ENCODE peak calls at places on chromosomes 16 and 17, in five cellular contexts. X, T, B, S and O are unnamed samples.

GRCh38 chr17:46770818-46771600 is 47.5 kb downstream of the WNT3 start:
- DNase-seq in X (peak; percentile 63), T (peak; percentile 71), B (no peak), S (peak; percentile 23), O (peak; percentile 54)

GRCh38 chr17:82239926-82240505 is 11.2 kb downstream of the SLC16A3 start:
- DNase-seq in X (no peak), T (no peak), B (no peak), S (no peak), O (no peak)

GRCh38 chr16:80997139-80997798 is 9.4 kb downstream of the CMC2 start:
- DNase-seq in X (peak; percentile 15), T (no peak), B (no peak), S (no peak), O (no peak)

GRCh38 chr17:6706499-6706898 is 6.7 kb downstream of the SLC13A5 start:
- DNase-seq in X (no peak), T (no peak), B (no peak), S (no peak), O (no peak)

GRCh38 chr16:52515068-52515671 is 31.8 kb downstream of the TOX3 start:
- DNase-seq in X (no peak), T (no peak), B (no peak), S (no peak), O (no peak)

GRCh38 chr16:53642094-53642493 is 61.6 kb downstream of the RPGRIP1L start:
- DNase-seq in X (no peak), T (no peak), B (no peak), S (no peak), O (no peak)

GRCh38 chr17:78903101-78903779 is at the start of gene CEP295NL:
- DNase-seq in X (peak; percentile 55), T (no peak), B (no peak), S (peak; percentile 63), O (peak; percentile 73)

GRCh38 chr17:38750312-38751121 is 2.0 kb upstream of the PSMB3 start:
- DNase-seq in X (peak; percentile 53), T (no peak), B (no peak), S (peak; percentile 22), O (peak; percentile 43)

GRCh38 chr17:10149573-10150399 is 48.6 kb downstream of the GAS7 start:
- DNase-seq in X (peak; percentile 93), T (no peak), B (no peak), S (peak; percentile 86), O (no peak)

GRCh38 chr17:60094754-60095153 is 16.0 kb upstream of the HEATR6 start:
- DNase-seq in X (no peak), T (no peak), B (no peak), S (no peak), O (no peak)

GRCh38 chr16:48438414-48438813 is 53.2 kb upstream of the SIAH1 start:
- DNase-seq in X (no peak), T (no peak), B (no peak), S (no peak), O (no peak)

GRCh38 chr16:47254771-47255170 is 111.0 kb upstream of the NETO2 start:
- DNase-seq in X (no peak), T (no peak), B (no peak), S (no peak), O (no peak)

GRCh38 chr17:77749316-77749715 is 209.2 kb upstream of the TNRC6C start:
- DNase-seq in X (no peak), T (peak; percentile 64), B (no peak), S (no peak), O (no peak)

GRCh38 chr16:6133009-6133408 is 1035.4 kb upstream of the EEF2KMT start:
- DNase-seq in X (no peak), T (no peak), B (no peak), S (no peak), O (no peak)

GRCh38 chr16:18800674-18801196 is 614 bp downstream of the ARL6IP1 start:
- DNase-seq in X (peak; percentile 44), T (no peak), B (no peak), S (no peak), O (peak; percentile 48)

GRCh38 chr16:12574721-12575120 is 229.0 kb downstream of the CPPED1 start:
- DNase-seq in X (no peak), T (no peak), B (no peak), S (no peak), O (no peak)

GRCh38 chr17:80292557-80292956 is 31.9 kb downstream of the RNF213 start:
- DNase-seq in X (peak; percentile 9), T (no peak), B (no peak), S (no peak), O (no peak)

GRCh38 chr16:9091867-9092281 is 430 bp downstream of the HAPSTR1 start:
- DNase-seq in X (peak; percentile 33), T (no peak), B (no peak), S (no peak), O (peak; percentile 21)

GRCh38 chr17:74351552-74352210 is 10.0 kb downstream of the BTBD17 start:
- DNase-seq in X (no peak), T (peak; percentile 81), B (no peak), S (no peak), O (peak; percentile 51)

GRCh38 chr17:82283208-82283749 is 9.8 kb upstream of the CSNK1D start:
- DNase-seq in X (peak; percentile 90), T (no peak), B (no peak), S (peak; percentile 93), O (no peak)

GRCh38 chr17:20121359-20122235 is 112.4 kb downstream of the SPECC1 start:
- DNase-seq in X (peak; percentile 69), T (peak; percentile 85), B (peak; percentile 64), S (peak; percentile 62), O (peak; percentile 71)

GRCh38 chr17:416293-417206 is 63.9 kb upstream of the RPH3AL start:
- DNase-seq in X (no peak), T (no peak), B (no peak), S (no peak), O (no peak)

GRCh38 chr17:42067371-42068180 is 17.2 kb upstream of the C17orf113 start:
- DNase-seq in X (peak; percentile 45), T (peak; percentile 90), B (no peak), S (peak; percentile 23), O (peak; percentile 63)

GRCh38 chr17:70208825-70209555 is 39.7 kb downstream of the KCNJ2 start:
- DNase-seq in X (no peak), T (no peak), B (no peak), S (no peak), O (no peak)

GRCh38 chr17:13474073-13474800 is 127.5 kb downstream of the HS3ST3A1 start:
- DNase-seq in X (no peak), T (no peak), B (no peak), S (no peak), O (no peak)

GRCh38 chr17:19268611-19269010 is 31.4 kb downstream of the EPN2 start:
- DNase-seq in X (no peak), T (no peak), B (no peak), S (no peak), O (no peak)

GRCh38 chr17:76670020-76670707 is 26.6 kb upstream of the ST6GALNAC1 start:
- DNase-seq in X (no peak), T (no peak), B (no peak), S (no peak), O (no peak)

GRCh38 chr17:75633484-75634375 is 496 bp downstream of the SMIM5 start:
- DNase-seq in X (peak; percentile 95), T (peak; percentile 98), B (peak; percentile 74), S (peak; percentile 88), O (peak; percentile 93)

DNA sequence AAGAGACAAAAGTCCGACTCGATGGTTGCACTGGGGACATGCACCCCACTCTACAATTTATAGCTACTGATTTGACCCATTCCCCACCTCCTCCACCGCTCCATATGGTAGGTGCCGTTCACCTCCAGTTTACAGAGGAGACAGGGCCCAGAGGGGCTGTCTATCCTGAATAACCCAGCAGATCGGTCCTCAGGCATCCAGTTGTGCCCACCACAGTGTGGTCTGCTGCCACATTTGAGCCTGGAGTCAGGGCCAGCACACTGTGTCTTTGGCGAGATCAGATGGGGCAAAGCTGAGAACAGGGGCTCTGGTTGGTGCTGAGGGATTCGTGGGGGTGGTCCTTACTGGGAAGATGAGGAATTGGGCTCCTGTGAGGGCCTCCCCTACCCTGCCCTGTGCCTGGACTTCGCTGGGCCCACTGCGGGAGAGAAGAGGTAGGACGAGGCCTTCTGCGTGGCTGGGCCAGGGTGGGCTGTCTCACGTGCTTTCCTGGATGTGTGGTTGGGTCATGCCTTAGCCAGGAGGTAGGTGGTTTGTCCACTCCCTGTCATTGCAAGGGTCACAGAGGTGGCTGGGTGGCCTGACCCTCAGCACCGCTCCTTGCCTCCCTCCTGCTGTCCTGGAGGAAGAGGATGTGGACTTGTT is 2.8 kb downstream of the ADCY7 start:
- DNase-seq in X (no peak), T (peak; percentile 24), B (no peak), S (no peak), O (no peak)
- H3K14ac ChIP-seq in X (no peak overlapping the region), T (no peak overlapping the region), B (no peak overlapping the region), S (no peak overlapping the region), O (peak overlapping the region; percentile 47)

GRCh38 chr16:84617068-84617630 is 729 bp downstream of the COTL1 start:
- DNase-seq in X (peak; percentile 35), T (peak; percentile 50), B (no peak), S (no peak), O (no peak)
- H3K27ac ChIP-seq in X (peak overlapping the region; percentile 21), T (no peak overlapping the region), B (no peak overlapping the region), S (peak overlapping the region; percentile 88), O (no peak overlapping the region)

GRCh38 chr16:10647264-10647720 is 47.4 kb downstream of the TEKT5 start:
- DNase-seq in X (no peak), T (no peak), B (no peak), S (no peak), O (no peak)
- H2BK15ac ChIP-seq in X (no peak overlapping the region), T (no peak overlapping the region), B (no peak overlapping the region), S (no peak overlapping the region), O (no peak overlapping the region)

DNA sequence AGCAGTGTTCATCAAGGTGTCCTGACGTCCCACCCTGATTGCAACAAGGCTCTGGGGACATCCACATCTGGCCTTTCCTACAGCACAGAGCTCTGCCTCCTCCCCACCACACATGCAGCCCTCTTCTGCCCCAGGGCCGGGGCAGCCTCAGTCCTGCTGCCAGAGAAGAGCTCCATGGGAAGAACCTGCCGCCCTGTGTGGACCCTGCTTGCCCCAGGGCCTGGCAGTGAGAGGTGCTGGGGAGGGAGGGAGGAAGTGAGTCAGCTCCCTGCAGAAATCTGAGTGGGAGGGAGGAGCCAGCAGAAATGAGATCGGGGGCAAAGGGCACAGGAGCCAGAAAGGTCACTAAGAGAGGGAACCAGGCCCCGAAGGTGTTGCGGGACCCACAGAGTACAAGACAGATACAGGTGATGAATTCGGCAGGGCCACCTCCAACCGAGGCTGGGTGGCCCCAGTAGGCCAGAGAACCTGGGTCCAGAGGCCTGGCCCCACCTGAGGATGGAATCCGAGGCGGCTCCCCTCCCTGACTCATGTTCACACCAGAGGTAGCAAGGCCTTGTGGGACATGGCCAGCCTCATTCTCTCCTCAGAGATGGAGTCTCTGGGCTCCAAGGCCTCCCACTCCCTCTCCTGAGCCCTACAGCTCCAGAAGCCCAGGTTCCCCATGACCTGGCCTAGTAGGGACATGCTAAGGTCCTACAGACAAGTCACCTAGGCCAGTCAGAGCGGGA is 24.8 kb downstream of the MYO18A start:
- DNase-seq in X (peak; percentile 62), T (peak; percentile 76), B (no peak), S (peak; percentile 61), O (no peak)
- H3K14ac ChIP-seq in X (no peak overlapping the region), T (peak overlapping the region; percentile 2), B (peak overlapping the region; percentile 13), S (peak overlapping the region; percentile 98), O (peak overlapping the region; percentile 11)